ENCODE peak calls at places on chromosomes 6 and 20, in six cellular contexts. U is A549, W is breast epithelium, G is cardiac muscle cell, C is mesendoderm, K is heart right ventricle. V is an unnamed sample. For H3K4me1, the result is how much of the 10 kb centered on the place peaks cover.

GRCh38 chr6:11672261-11672660 is 106.3 kb downstream of the ADTRP start:
- DNase-seq in G (no peak), W (no peak), K (no peak), U (no peak), C (no peak), V (no peak)

GRCh38 chr6:4402477-4402976 is 267.2 kb upstream of the ECI2 start:
- DNase-seq in U (peak), W (no peak), C (peak), G (peak), K (peak), V (no peak)

GRCh38 chr20:32509639-32510066 is 75.5 kb downstream of the NOL4L start:
- DNase-seq in W (peak), U (peak), K (no peak), G (no peak), C (no peak), V (no peak)

GRCh38 chr6:4270799-4271198 is 135.4 kb upstream of the ECI2 start:
- DNase-seq in G (peak), K (no peak), C (no peak), W (no peak), U (no peak), V (no peak)

GRCh38 chr6:159074120-159074684 is 29.4 kb upstream of the TAGAP start:
- DNase-seq in G (peak), K (no peak), C (peak), U (peak), W (no peak), V (no peak)

GRCh38 chr6:2231438-2231837 is 14.0 kb downstream of the GMDS start:
- DNase-seq in G (peak), U (no peak), W (no peak), C (peak), K (no peak), V (no peak)

GRCh38 chr20:61932711-61933480 is 132.8 kb downstream of the TAF4 start:
- DNase-seq in U (no peak), W (no peak), G (no peak), C (no peak), K (no peak), V (no peak)

GRCh38 chr20:7193681-7194080 is 426.2 kb downstream of the BMP2 start:
- DNase-seq in G (no peak), W (no peak), K (no peak), C (peak), U (no peak), V (no peak)

GRCh38 chr20:18596270-18596669 is 8.4 kb downstream of the DTD1 start:
- DNase-seq in K (no peak), U (no peak), W (no peak), C (no peak), G (no peak), V (no peak)

GRCh38 chr6:9332241-9332640 is 896.9 kb upstream of the SLC35B3 start:
- DNase-seq in C (no peak), U (no peak), W (no peak), G (no peak), K (no peak), V (no peak)

GRCh38 chr20:20864346-20865096 is 152.1 kb upstream of the RALGAPA2 start:
- DNase-seq in G (peak), W (no peak), C (peak), U (peak), K (no peak), V (no peak)

GRCh38 chr20:62494980-62495797 is 19.4 kb upstream of the GATA5 start:
- DNase-seq in G (no peak), U (no peak), K (no peak), W (no peak), C (no peak), V (no peak)

GRCh38 chr20:10939297-10939949 is 265.6 kb upstream of the JAG1 start:
- DNase-seq in U (peak), K (no peak), W (no peak), G (no peak), C (no peak), V (no peak)

GRCh38 chr6:75422024-75422639 is 71.5 kb downstream of the FILIP1 start:
- DNase-seq in K (no peak), C (no peak), W (no peak), U (no peak), G (peak), V (no peak)

GRCh38 chr20:56433880-56434255 is 21.8 kb downstream of the CASS4 start:
- DNase-seq in C (no peak), G (peak), W (no peak), K (no peak), U (no peak), V (no peak)

GRCh38 chr20:43379239-43379917 is 78.3 kb upstream of the SRSF6 start:
- DNase-seq in C (no peak), K (no peak), W (no peak), G (peak), U (peak), V (no peak)

GRCh38 chr6:130159876-130160415 is 62.8 kb downstream of the SAMD3 start:
- DNase-seq in W (no peak), K (no peak), U (no peak), C (no peak), G (no peak), V (no peak)

GRCh38 chr20:19784511-19785172 is 26.6 kb downstream of the RIN2 start:
- DNase-seq in U (peak), C (peak), G (peak), K (peak), W (peak), V (peak)

GRCh38 chr6:26152226-26153101 is 65.2 kb downstream of the HFE start:
- DNase-seq in U (peak), W (no peak), K (no peak), G (no peak), C (no peak), V (no peak)

GRCh38 chr6:46186583-46186982 is 15.8 kb upstream of the ENPP5 start:
- DNase-seq in G (no peak), K (no peak), C (no peak), W (no peak), U (no peak), V (no peak)

GRCh38 chr6:122033564-122034181 is 365.8 kb upstream of the HSF2 start:
- DNase-seq in K (no peak), U (peak), G (peak), W (no peak), C (peak), V (no peak)

GRCh38 chr6:5333653-5334052 is 72.3 kb downstream of the FARS2 start:
- DNase-seq in U (peak), G (peak), K (no peak), W (no peak), C (no peak), V (no peak)

GRCh38 chr6:158603261-158604047 is 41.1 kb downstream of the DYNLT1 start:
- DNase-seq in W (no peak), K (no peak), U (no peak), C (no peak), G (no peak), V (no peak)

DNA sequence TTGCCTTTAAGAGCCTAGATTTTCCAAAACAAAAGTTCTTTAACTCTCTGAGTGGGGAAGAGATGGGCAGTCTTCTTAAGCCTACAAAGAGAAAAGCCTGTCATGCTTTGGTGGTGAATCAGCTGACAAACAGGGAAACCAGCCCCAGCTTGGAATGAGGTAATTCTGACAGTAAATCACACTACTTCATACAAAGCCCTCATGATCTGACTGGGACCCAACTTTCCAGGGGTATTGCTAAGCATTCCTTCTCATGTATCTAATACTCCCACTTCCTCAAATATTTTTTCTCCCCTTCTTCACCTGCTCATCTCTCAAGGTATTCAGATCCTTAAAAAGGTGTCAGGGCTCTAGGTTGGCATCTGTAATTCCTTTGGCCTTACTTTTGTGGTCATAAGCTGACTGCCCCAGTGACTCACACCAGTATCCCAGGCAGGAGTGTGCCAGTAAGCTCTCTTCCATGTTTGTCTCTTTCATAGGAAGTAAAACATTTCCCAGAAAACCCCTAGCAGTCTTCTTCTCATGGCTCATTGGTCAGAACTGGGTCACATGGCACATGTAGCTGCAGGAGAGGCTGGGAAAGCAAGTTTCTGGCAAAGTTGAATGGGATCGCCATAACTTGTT is 15.0 kb upstream of the TBC1D22B start:
- DNase-seq in U (peak), C (peak), W (peak), K (peak), G (peak), V (peak)
- H3K4me1 ChIP-seq in U (half or more), C (under half), W (under half), K (under half), G (under half), V (under half)

GRCh38 chr6:35489995-35490791 is 6.7 kb downstream of the TEAD3 start:
- DNase-seq in K (peak), G (peak), W (peak), U (no peak), C (peak), V (no peak)
- H3K4me3 ChIP-seq in K (peak), G (peak), W (no peak), U (no peak), C (no peak), V (no peak)

DNA sequence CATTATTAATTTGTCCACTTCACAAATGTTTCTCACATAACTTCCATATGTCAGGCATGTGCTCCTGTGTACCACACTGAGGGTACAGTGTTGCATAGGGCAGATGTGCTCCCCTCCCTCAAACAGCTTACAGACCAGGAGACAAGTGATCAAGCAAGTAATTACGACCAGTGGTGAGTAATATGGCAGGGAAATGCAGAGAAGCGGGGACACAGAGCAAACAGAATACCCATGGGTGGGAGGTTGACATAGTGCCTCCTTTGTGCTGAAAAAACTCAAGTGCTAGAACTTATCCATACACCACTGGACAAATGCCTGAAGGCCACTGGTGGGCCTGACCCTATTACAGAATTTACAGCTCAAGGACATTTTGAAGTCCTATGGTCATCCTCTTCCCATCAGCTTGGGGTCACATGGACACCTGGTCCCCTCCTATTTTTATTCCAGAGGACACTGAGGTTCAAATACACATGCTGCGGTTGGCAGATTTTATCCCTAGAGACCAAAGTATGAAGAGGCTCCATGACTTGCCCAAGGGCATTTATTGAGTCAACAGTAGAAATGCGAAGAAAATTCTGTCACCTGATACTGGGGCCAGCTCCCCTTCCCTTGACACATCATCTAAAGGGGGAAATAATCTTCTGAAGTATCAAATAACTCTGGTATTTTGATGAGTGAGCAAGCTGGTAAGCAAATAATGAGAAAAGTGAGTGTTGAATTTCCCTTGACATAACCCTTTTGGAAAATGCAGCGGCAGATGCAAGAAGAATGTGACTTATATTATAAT is 116.6 kb downstream of the QRSL1 start:
- DNase-seq in C (no peak), K (no peak), W (no peak), U (peak), G (no peak), V (no peak)
- H3K4me1 ChIP-seq in C (under half), K (under half), W (under half), U (half or more), G (under half), V (under half)

GRCh38 chr6:108782231-108783041 is 65.8 kb upstream of the ARMC2 start:
- DNase-seq in W (peak), K (peak), U (peak), C (peak), G (peak), V (peak)
- H3K4me3 ChIP-seq in W (peak), K (peak), U (peak), C (peak), G (peak), V (no peak)

GRCh38 chr20:35768731-35769664 is 2.8 kb upstream of the PHF20 start:
- DNase-seq in G (peak), U (peak), W (peak), C (peak), K (peak), V (peak)
- H3K4me1 ChIP-seq in G (under half), U (under half), W (under half), C (under half), K (under half), V (under half)